ENCODE peak calls at places on chromosomes 12 and 14, in seven cellular contexts. One of them, this sample, is unnamed. For H3K36me3, the result is how much of the 10 kb centered on the place peaks cover.

GRCh38 chr12:129440278-129440677 is 463.5 kb downstream of the TMEM132D start:
- DNase-seq in CD4-positive, CD25-positive, alpha-beta regulatory T cell: no peak
- DNase-seq in sigmoid colon: no peak
- DNase-seq in GM06990: no peak
- DNase-seq in CD8-positive, alpha-beta T cell: no peak
- DNase-seq in Peyer's patch: no peak
- DNase-seq in gastrocnemius medialis: no peak
- DNase-seq in this sample: no peak

GRCh38 chr14:36580856-36581831 is 1.3 kb downstream of the NKX2-8 start:
- DNase-seq in CD4-positive, CD25-positive, alpha-beta regulatory T cell: no peak
- DNase-seq in sigmoid colon: no peak
- DNase-seq in GM06990: no peak
- DNase-seq in CD8-positive, alpha-beta T cell: no peak
- DNase-seq in Peyer's patch: no peak
- DNase-seq in gastrocnemius medialis: no peak
- DNase-seq in this sample: no peak

GRCh38 chr14:60722163-60722835 is 1.9 kb downstream of the SIX4 start:
- DNase-seq in CD4-positive, CD25-positive, alpha-beta regulatory T cell: no peak
- DNase-seq in sigmoid colon: no peak
- DNase-seq in GM06990: peak
- DNase-seq in CD8-positive, alpha-beta T cell: no peak
- DNase-seq in Peyer's patch: no peak
- DNase-seq in gastrocnemius medialis: peak
- DNase-seq in this sample: peak

GRCh38 chr12:57518920-57519757 is 1.2 kb downstream of the DDIT3 start:
- DNase-seq in CD4-positive, CD25-positive, alpha-beta regulatory T cell: no peak
- DNase-seq in sigmoid colon: peak
- DNase-seq in GM06990: no peak
- DNase-seq in CD8-positive, alpha-beta T cell: no peak
- DNase-seq in Peyer's patch: peak
- DNase-seq in gastrocnemius medialis: peak
- DNase-seq in this sample: no peak

GRCh38 chr12:87816186-87816585 is 213.0 kb downstream of the C12orf50 start:
- DNase-seq in CD4-positive, CD25-positive, alpha-beta regulatory T cell: no peak
- DNase-seq in sigmoid colon: no peak
- DNase-seq in GM06990: no peak
- DNase-seq in CD8-positive, alpha-beta T cell: no peak
- DNase-seq in Peyer's patch: no peak
- DNase-seq in gastrocnemius medialis: no peak
- DNase-seq in this sample: no peak

GRCh38 chr12:116220756-116221155 is 56.7 kb downstream of the MED13L start:
- DNase-seq in CD4-positive, CD25-positive, alpha-beta regulatory T cell: no peak
- DNase-seq in sigmoid colon: no peak
- DNase-seq in GM06990: no peak
- DNase-seq in CD8-positive, alpha-beta T cell: no peak
- DNase-seq in Peyer's patch: no peak
- DNase-seq in gastrocnemius medialis: no peak
- DNase-seq in this sample: no peak

GRCh38 chr12:11746024-11746771 is 96.7 kb downstream of the ETV6 start:
- DNase-seq in CD4-positive, CD25-positive, alpha-beta regulatory T cell: no peak
- DNase-seq in sigmoid colon: no peak
- DNase-seq in GM06990: no peak
- DNase-seq in CD8-positive, alpha-beta T cell: no peak
- DNase-seq in Peyer's patch: no peak
- DNase-seq in gastrocnemius medialis: no peak
- DNase-seq in this sample: no peak

GRCh38 chr14:36934304-36934703 is 238.1 kb downstream of the SLC25A21 start:
- DNase-seq in CD4-positive, CD25-positive, alpha-beta regulatory T cell: no peak
- DNase-seq in sigmoid colon: no peak
- DNase-seq in GM06990: no peak
- DNase-seq in CD8-positive, alpha-beta T cell: no peak
- DNase-seq in Peyer's patch: no peak
- DNase-seq in gastrocnemius medialis: no peak
- DNase-seq in this sample: no peak

GRCh38 chr14:68135566-68135965 is 316.0 kb downstream of the RAD51B start:
- DNase-seq in CD4-positive, CD25-positive, alpha-beta regulatory T cell: no peak
- DNase-seq in sigmoid colon: no peak
- DNase-seq in GM06990: no peak
- DNase-seq in CD8-positive, alpha-beta T cell: no peak
- DNase-seq in Peyer's patch: no peak
- DNase-seq in gastrocnemius medialis: no peak
- DNase-seq in this sample: no peak

GRCh38 chr12:12488823-12489528 is 73.7 kb downstream of the DUSP16 start:
- DNase-seq in CD4-positive, CD25-positive, alpha-beta regulatory T cell: no peak
- DNase-seq in sigmoid colon: no peak
- DNase-seq in GM06990: no peak
- DNase-seq in CD8-positive, alpha-beta T cell: no peak
- DNase-seq in Peyer's patch: no peak
- DNase-seq in gastrocnemius medialis: no peak
- DNase-seq in this sample: no peak

GRCh38 chr14:22478670-22479069 is 110.4 kb downstream of the DAD1 start:
- DNase-seq in CD4-positive, CD25-positive, alpha-beta regulatory T cell: no peak
- DNase-seq in sigmoid colon: no peak
- DNase-seq in GM06990: no peak
- DNase-seq in CD8-positive, alpha-beta T cell: no peak
- DNase-seq in Peyer's patch: no peak
- DNase-seq in gastrocnemius medialis: no peak
- DNase-seq in this sample: peak

GRCh38 chr12:124774462-124775167 is 89.0 kb downstream of the SCARB1 start:
- DNase-seq in CD4-positive, CD25-positive, alpha-beta regulatory T cell: no peak
- DNase-seq in sigmoid colon: peak
- DNase-seq in GM06990: peak
- DNase-seq in CD8-positive, alpha-beta T cell: no peak
- DNase-seq in Peyer's patch: peak
- DNase-seq in gastrocnemius medialis: peak
- DNase-seq in this sample: no peak

GRCh38 chr14:60878536-60878935 is 102.3 kb downstream of the TRMT5 start:
- DNase-seq in CD4-positive, CD25-positive, alpha-beta regulatory T cell: no peak
- DNase-seq in sigmoid colon: no peak
- DNase-seq in GM06990: no peak
- DNase-seq in CD8-positive, alpha-beta T cell: no peak
- DNase-seq in Peyer's patch: no peak
- DNase-seq in gastrocnemius medialis: no peak
- DNase-seq in this sample: no peak

GRCh38 chr12:132586929-132587328 is 23.5 kb downstream of the LRCOL1 start:
- DNase-seq in CD4-positive, CD25-positive, alpha-beta regulatory T cell: no peak
- DNase-seq in sigmoid colon: no peak
- DNase-seq in GM06990: no peak
- DNase-seq in CD8-positive, alpha-beta T cell: no peak
- DNase-seq in Peyer's patch: no peak
- DNase-seq in gastrocnemius medialis: no peak
- DNase-seq in this sample: no peak

GRCh38 chr14:90308561-90308960 is 23.2 kb downstream of the NRDE2 start:
- DNase-seq in CD4-positive, CD25-positive, alpha-beta regulatory T cell: no peak
- DNase-seq in sigmoid colon: no peak
- DNase-seq in GM06990: no peak
- DNase-seq in CD8-positive, alpha-beta T cell: no peak
- DNase-seq in Peyer's patch: no peak
- DNase-seq in gastrocnemius medialis: no peak
- DNase-seq in this sample: no peak

DNA sequence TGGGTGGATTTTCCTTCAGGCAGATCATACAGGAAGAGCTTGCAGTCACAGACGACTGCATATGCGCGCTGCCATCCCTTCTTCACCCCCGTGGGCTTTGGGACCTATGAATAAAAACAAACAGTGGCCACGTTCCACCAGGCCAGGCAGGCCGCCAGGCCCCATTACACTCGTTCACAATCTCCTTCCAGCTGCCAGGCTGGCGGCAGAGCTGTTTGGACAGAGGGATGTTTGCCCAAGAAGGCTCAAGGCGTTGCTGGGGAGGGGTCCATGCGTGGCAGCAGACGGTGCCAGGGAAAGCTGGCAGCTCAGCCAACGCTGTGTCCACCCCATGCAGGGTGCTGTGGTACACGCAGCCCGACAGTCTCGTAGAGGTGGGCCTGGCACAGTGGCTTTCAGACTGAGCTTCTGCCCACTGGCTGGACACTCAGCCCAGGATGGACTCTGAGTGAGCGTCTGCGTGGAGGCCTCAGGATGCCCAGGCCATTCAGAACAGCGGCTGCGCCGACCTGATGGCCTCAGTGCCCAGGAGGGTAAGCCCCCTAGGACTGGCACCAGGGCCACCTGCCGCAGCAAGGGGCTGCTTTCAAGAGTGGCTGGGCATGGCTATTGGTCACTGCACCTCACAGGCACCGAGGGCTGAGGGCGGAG is 27.5 kb downstream of the AMN start:
- DNase-seq in CD4-positive, CD25-positive, alpha-beta regulatory T cell: no peak
- DNase-seq in sigmoid colon: peak
- DNase-seq in GM06990: no peak
- DNase-seq in CD8-positive, alpha-beta T cell: no peak
- DNase-seq in Peyer's patch: no peak
- DNase-seq in gastrocnemius medialis: peak
- DNase-seq in this sample: peak
- H3K36me3 ChIP-seq in CD4-positive, CD25-positive, alpha-beta regulatory T cell: under half
- H3K36me3 ChIP-seq in sigmoid colon: half or more
- H3K36me3 ChIP-seq in GM06990: under half
- H3K36me3 ChIP-seq in CD8-positive, alpha-beta T cell: under half
- H3K36me3 ChIP-seq in Peyer's patch: under half
- H3K36me3 ChIP-seq in gastrocnemius medialis: under half
- H3K36me3 ChIP-seq in this sample: half or more

GRCh38 chr14:31139301-31139847 is 68.2 kb downstream of the HECTD1 start:
- DNase-seq in CD4-positive, CD25-positive, alpha-beta regulatory T cell: no peak
- DNase-seq in sigmoid colon: no peak
- DNase-seq in GM06990: no peak
- DNase-seq in CD8-positive, alpha-beta T cell: no peak
- DNase-seq in Peyer's patch: no peak
- DNase-seq in gastrocnemius medialis: no peak
- DNase-seq in this sample: no peak

GRCh38 chr14:31137214-31137889 is 70.2 kb downstream of the HECTD1 start:
- DNase-seq in CD4-positive, CD25-positive, alpha-beta regulatory T cell: no peak
- DNase-seq in sigmoid colon: no peak
- DNase-seq in GM06990: no peak
- DNase-seq in CD8-positive, alpha-beta T cell: no peak
- DNase-seq in Peyer's patch: no peak
- DNase-seq in gastrocnemius medialis: no peak
- DNase-seq in this sample: no peak

GRCh38 chr14:31138301-31138700 is 69.3 kb downstream of the HECTD1 start:
- DNase-seq in CD4-positive, CD25-positive, alpha-beta regulatory T cell: no peak
- DNase-seq in sigmoid colon: no peak
- DNase-seq in GM06990: no peak
- DNase-seq in CD8-positive, alpha-beta T cell: no peak
- DNase-seq in Peyer's patch: no peak
- DNase-seq in gastrocnemius medialis: no peak
- DNase-seq in this sample: no peak

GRCh38 chr14:31142455-31143087 is 65.0 kb downstream of the HECTD1 start:
- DNase-seq in CD4-positive, CD25-positive, alpha-beta regulatory T cell: no peak
- DNase-seq in sigmoid colon: no peak
- DNase-seq in GM06990: no peak
- DNase-seq in CD8-positive, alpha-beta T cell: no peak
- DNase-seq in Peyer's patch: no peak
- DNase-seq in gastrocnemius medialis: peak
- DNase-seq in this sample: no peak
- H3K36me3 ChIP-seq in CD4-positive, CD25-positive, alpha-beta regulatory T cell: half or more
- H3K36me3 ChIP-seq in sigmoid colon: under half
- H3K36me3 ChIP-seq in GM06990: under half
- H3K36me3 ChIP-seq in CD8-positive, alpha-beta T cell: under half
- H3K36me3 ChIP-seq in Peyer's patch: under half
- H3K36me3 ChIP-seq in gastrocnemius medialis: under half
- H3K36me3 ChIP-seq in this sample: under half

GRCh38 chr12:19150273-19150895 is 20.9 kb downstream of the PLEKHA5 start:
- DNase-seq in CD4-positive, CD25-positive, alpha-beta regulatory T cell: no peak
- DNase-seq in sigmoid colon: no peak
- DNase-seq in GM06990: no peak
- DNase-seq in CD8-positive, alpha-beta T cell: no peak
- DNase-seq in Peyer's patch: no peak
- DNase-seq in gastrocnemius medialis: no peak
- DNase-seq in this sample: peak

GRCh38 chr12:19148860-19149259 is 19.3 kb downstream of the PLEKHA5 start:
- DNase-seq in CD4-positive, CD25-positive, alpha-beta regulatory T cell: no peak
- DNase-seq in sigmoid colon: no peak
- DNase-seq in GM06990: no peak
- DNase-seq in CD8-positive, alpha-beta T cell: no peak
- DNase-seq in Peyer's patch: no peak
- DNase-seq in gastrocnemius medialis: no peak
- DNase-seq in this sample: no peak

GRCh38 chr12:19153396-19153795 is 23.9 kb downstream of the PLEKHA5 start:
- DNase-seq in CD4-positive, CD25-positive, alpha-beta regulatory T cell: no peak
- DNase-seq in sigmoid colon: no peak
- DNase-seq in GM06990: no peak
- DNase-seq in CD8-positive, alpha-beta T cell: no peak
- DNase-seq in Peyer's patch: no peak
- DNase-seq in gastrocnemius medialis: no peak
- DNase-seq in this sample: no peak

GRCh38 chr12:19154696-19155095 is 25.2 kb downstream of the PLEKHA5 start:
- DNase-seq in CD4-positive, CD25-positive, alpha-beta regulatory T cell: no peak
- DNase-seq in sigmoid colon: no peak
- DNase-seq in GM06990: no peak
- DNase-seq in CD8-positive, alpha-beta T cell: no peak
- DNase-seq in Peyer's patch: no peak
- DNase-seq in gastrocnemius medialis: no peak
- DNase-seq in this sample: no peak

GRCh38 chr12:19151298-19151697 is 21.8 kb downstream of the PLEKHA5 start:
- DNase-seq in CD4-positive, CD25-positive, alpha-beta regulatory T cell: no peak
- DNase-seq in sigmoid colon: no peak
- DNase-seq in GM06990: no peak
- DNase-seq in CD8-positive, alpha-beta T cell: no peak
- DNase-seq in Peyer's patch: no peak
- DNase-seq in gastrocnemius medialis: no peak
- DNase-seq in this sample: no peak
- H3K36me3 ChIP-seq in CD4-positive, CD25-positive, alpha-beta regulatory T cell: under half
- H3K36me3 ChIP-seq in sigmoid colon: under half
- H3K36me3 ChIP-seq in GM06990: under half
- H3K36me3 ChIP-seq in CD8-positive, alpha-beta T cell: under half
- H3K36me3 ChIP-seq in Peyer's patch: under half
- H3K36me3 ChIP-seq in gastrocnemius medialis: under half
- H3K36me3 ChIP-seq in this sample: under half

GRCh38 chr14:91325211-91325610 is 80.7 kb upstream of the GPR68 start:
- DNase-seq in CD4-positive, CD25-positive, alpha-beta regulatory T cell: no peak
- DNase-seq in sigmoid colon: no peak
- DNase-seq in GM06990: no peak
- DNase-seq in CD8-positive, alpha-beta T cell: no peak
- DNase-seq in Peyer's patch: no peak
- DNase-seq in gastrocnemius medialis: no peak
- DNase-seq in this sample: no peak

GRCh38 chr14:91326514-91326832 is 82.0 kb upstream of the GPR68 start:
- DNase-seq in CD4-positive, CD25-positive, alpha-beta regulatory T cell: no peak
- DNase-seq in sigmoid colon: no peak
- DNase-seq in GM06990: no peak
- DNase-seq in CD8-positive, alpha-beta T cell: no peak
- DNase-seq in Peyer's patch: no peak
- DNase-seq in gastrocnemius medialis: no peak
- DNase-seq in this sample: no peak

GRCh38 chr14:91323031-91323430 is 78.5 kb upstream of the GPR68 start:
- DNase-seq in CD4-positive, CD25-positive, alpha-beta regulatory T cell: no peak
- DNase-seq in sigmoid colon: no peak
- DNase-seq in GM06990: no peak
- DNase-seq in CD8-positive, alpha-beta T cell: no peak
- DNase-seq in Peyer's patch: no peak
- DNase-seq in gastrocnemius medialis: no peak
- DNase-seq in this sample: no peak

GRCh38 chr14:91323671-91324605 is 79.4 kb upstream of the GPR68 start:
- DNase-seq in CD4-positive, CD25-positive, alpha-beta regulatory T cell: peak
- DNase-seq in sigmoid colon: peak
- DNase-seq in GM06990: peak
- DNase-seq in CD8-positive, alpha-beta T cell: peak
- DNase-seq in Peyer's patch: peak
- DNase-seq in gastrocnemius medialis: peak
- DNase-seq in this sample: peak

DNA sequence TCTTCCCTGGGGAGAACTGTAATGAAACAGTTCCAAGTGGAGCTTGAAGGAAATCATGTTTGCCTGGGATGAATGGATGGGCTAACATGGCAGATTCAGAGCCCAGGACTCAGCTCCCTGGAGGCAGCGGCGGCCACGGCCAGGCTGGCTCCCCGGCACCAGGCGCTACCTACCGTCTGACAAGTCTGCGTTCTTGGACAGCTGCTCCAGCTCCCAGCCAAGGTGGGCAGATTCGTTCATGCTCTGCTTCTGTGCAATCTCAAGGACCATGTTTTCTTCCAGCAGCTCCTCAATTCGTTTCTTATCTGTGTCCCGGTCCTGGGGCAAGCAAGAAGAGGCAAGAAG is 80.1 kb upstream of the GPR68 start:
- DNase-seq in CD4-positive, CD25-positive, alpha-beta regulatory T cell: no peak
- DNase-seq in sigmoid colon: no peak
- DNase-seq in GM06990: no peak
- DNase-seq in CD8-positive, alpha-beta T cell: no peak
- DNase-seq in Peyer's patch: no peak
- DNase-seq in gastrocnemius medialis: no peak
- DNase-seq in this sample: no peak
- H3K36me3 ChIP-seq in CD4-positive, CD25-positive, alpha-beta regulatory T cell: half or more
- H3K36me3 ChIP-seq in sigmoid colon: under half
- H3K36me3 ChIP-seq in GM06990: under half
- H3K36me3 ChIP-seq in CD8-positive, alpha-beta T cell: under half
- H3K36me3 ChIP-seq in Peyer's patch: under half
- H3K36me3 ChIP-seq in gastrocnemius medialis: under half
- H3K36me3 ChIP-seq in this sample: under half

This sample was measured in heart right ventricle.